ENCODE peak calls at places on chromosomes 4 and X, in four cellular contexts. V is fibroblast of mammary gland, B is A549, L is lower leg skin. Y is an unnamed sample.
A peak's percentile ranks its signal among the peaks of the same experiment; 100 is the strongest.

GRCh38 chr4:76840972-76841473 is 56.9 kb downstream of the SOWAHB start:
- DNase-seq in V (no peak), B (no peak), L (no peak), Y (no peak)

GRCh38 chrX:114611018-114611619 is 27.2 kb downstream of the HTR2C start:
- DNase-seq in V (peak; percentile 63), B (peak; percentile 9), L (no peak), Y (peak; percentile 22)

GRCh38 chr4:54543088-54543795 is 114.5 kb upstream of the KIT start:
- DNase-seq in V (peak; percentile 64), B (no peak), L (no peak), Y (no peak)

GRCh38 chr4:182795446-182796238 is 121.5 kb downstream of the DCTD start:
- DNase-seq in V (no peak), B (no peak), L (no peak), Y (no peak)

GRCh38 chr4:7515390-7515902 is 80.7 kb upstream of the PSAPL1 start:
- DNase-seq in V (peak; percentile 9), B (no peak), L (no peak), Y (no peak)

GRCh38 chrX:22220941-22221340 is 51.8 kb upstream of the CBLL2 start:
- DNase-seq in V (peak; percentile 72), B (peak; percentile 6), L (no peak), Y (no peak)

GRCh38 chr4:54645830-54646229 is 11.9 kb upstream of the KIT start:
- DNase-seq in V (no peak), B (no peak), L (no peak), Y (no peak)

GRCh38 chrX:49910344-49910743 is 12.1 kb upstream of the CLCN5 start:
- DNase-seq in V (no peak), B (no peak), L (no peak), Y (no peak)

GRCh38 chr4:165443276-165443675 is 64.5 kb downstream of the CPE start:
- DNase-seq in V (no peak), B (no peak), L (no peak), Y (no peak)

GRCh38 chrX:156002517-156002916 is 5.0 kb downstream of the IL9R start:
- DNase-seq in V (no peak), B (no peak), L (peak; percentile 66), Y (peak; percentile 15)

GRCh38 chr4:24024157-24024556 is 134.3 kb upstream of the PPARGC1A start:
- DNase-seq in V (peak; percentile 44), B (no peak), L (no peak), Y (no peak)

GRCh38 chr4:67702166-67702565 is 1.2 kb upstream of the UBA6 start:
- DNase-seq in V (no peak), B (no peak), L (no peak), Y (no peak)
- H3K4me3 ChIP-seq in V (peak overlapping the region; percentile 74), B (peak overlapping the region; percentile 71), L (no peak overlapping the region), Y (no peak overlapping the region)

GRCh38 chr4:4256799-4257198 is 8.8 kb upstream of the TMEM128 start:
- DNase-seq in V (no peak), B (no peak), L (no peak), Y (peak; percentile 56)

GRCh38 chr4:4254179-4254578 is 6.2 kb upstream of the TMEM128 start:
- DNase-seq in V (no peak), B (no peak), L (no peak), Y (no peak)

GRCh38 chr4:4254666-4255065 is 6.6 kb upstream of the TMEM128 start:
- DNase-seq in V (no peak), B (no peak), L (no peak), Y (no peak)

GRCh38 chr4:4260185-4260751 is 12.2 kb upstream of the TMEM128 start:
- DNase-seq in V (peak; percentile 65), B (peak; percentile 74), L (no peak), Y (peak; percentile 51)

DNA sequence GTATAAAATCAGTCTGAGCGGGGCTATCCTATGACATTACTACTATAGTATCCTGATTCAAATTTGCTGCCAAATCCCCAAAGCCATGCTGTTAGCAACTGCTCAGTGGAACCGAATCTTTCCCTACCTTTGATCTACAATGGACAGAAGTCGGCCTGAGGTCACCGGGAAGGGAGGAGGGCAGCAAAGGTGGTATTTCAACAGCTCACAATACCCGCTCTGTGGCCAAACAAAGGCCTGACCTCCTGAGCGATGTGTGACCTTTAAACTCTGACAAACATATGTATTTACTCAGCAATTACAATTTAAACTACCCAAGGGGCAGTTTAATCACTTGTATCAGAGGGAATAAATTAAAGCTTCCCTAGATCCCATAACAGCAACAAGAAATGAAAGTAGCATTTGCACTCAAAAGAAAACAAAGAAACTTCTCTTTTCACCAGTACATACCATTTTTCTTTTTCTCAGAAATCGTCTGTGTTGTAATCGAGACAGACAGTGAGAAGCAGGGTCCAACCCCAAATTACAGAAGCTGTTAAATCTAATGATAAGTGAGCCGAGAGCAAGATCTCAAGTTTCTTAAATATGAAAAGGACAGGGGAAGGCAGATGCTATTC is 11.6 kb upstream of the TMEM128 start:
- DNase-seq in V (peak; percentile 3), B (no peak), L (no peak), Y (no peak)
- H3K4me3 ChIP-seq in V (no peak overlapping the region), B (no peak overlapping the region), L (no peak overlapping the region), Y (no peak overlapping the region)

GRCh38 chr4:103721251-103721650 is 1.5 kb upstream of the TACR3 start:
- DNase-seq in V (peak; percentile 1), B (no peak), L (no peak), Y (no peak)

GRCh38 chr4:103718993-103719319 is 829 bp downstream of the TACR3 start:
- DNase-seq in V (peak; percentile 12), B (no peak), L (no peak), Y (peak; percentile 16)

GRCh38 chr4:103720661-103721060 is 876 bp upstream of the TACR3 start:
- DNase-seq in V (no peak), B (no peak), L (no peak), Y (peak; percentile 3)

GRCh38 chr4:103719320-103720204 is at the start of gene TACR3:
- DNase-seq in V (peak; percentile 2), B (no peak), L (no peak), Y (peak; percentile 50)
- H3K4me3 ChIP-seq in V (peak within 1 kb of the TSS; percentile 22), B (no peak within 1 kb of the TSS), L (no peak within 1 kb of the TSS), Y (peak within 1 kb of the TSS; percentile 66)

GRCh38 chr4:186486172-186486571 is 69.2 kb downstream of the MTNR1A start:
- DNase-seq in V (no peak), B (no peak), L (no peak), Y (peak; percentile 42)
- H3K4me3 ChIP-seq in V (no peak overlapping the region), B (no peak overlapping the region), L (no peak overlapping the region), Y (no peak overlapping the region)

DNA sequence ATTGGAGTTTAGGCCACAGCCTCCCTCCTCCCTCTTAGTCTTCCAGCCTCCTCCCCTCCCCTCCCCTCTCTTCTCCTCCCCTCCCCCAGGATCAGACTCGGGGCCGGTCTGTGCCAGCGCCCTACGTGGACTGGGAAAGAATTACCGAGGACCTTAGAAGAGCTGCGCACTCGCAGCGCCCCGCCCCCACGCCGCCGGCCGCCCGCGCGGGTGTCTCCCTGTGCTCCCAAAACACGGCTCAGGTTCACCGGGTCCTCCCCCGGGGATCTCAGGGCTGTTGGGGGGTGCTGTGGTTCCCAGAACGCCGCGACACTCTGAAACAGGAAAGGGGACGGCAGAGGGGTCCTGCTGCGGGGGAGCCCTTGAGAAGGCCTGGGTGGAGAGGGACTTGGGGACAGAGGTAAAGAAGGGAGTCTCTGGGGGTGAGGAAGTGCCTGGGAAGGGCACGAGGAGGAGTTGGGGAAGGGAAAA is 122.2 kb upstream of the TBL1X start:
- DNase-seq in V (peak; percentile 83), B (peak; percentile 84), L (peak; percentile 93), Y (peak; percentile 95)
- H3K4me3 ChIP-seq in V (peak overlapping the region; percentile 20), B (peak overlapping the region; percentile 26), L (no peak overlapping the region), Y (peak overlapping the region; percentile 53)

GRCh38 chr4:5205981-5206380 is 154.7 kb downstream of the STK32B start:
- DNase-seq in V (no peak), B (no peak), L (no peak), Y (no peak)
- H3K4me3 ChIP-seq in V (no peak overlapping the region), B (no peak overlapping the region), L (no peak overlapping the region), Y (no peak overlapping the region)

DNA sequence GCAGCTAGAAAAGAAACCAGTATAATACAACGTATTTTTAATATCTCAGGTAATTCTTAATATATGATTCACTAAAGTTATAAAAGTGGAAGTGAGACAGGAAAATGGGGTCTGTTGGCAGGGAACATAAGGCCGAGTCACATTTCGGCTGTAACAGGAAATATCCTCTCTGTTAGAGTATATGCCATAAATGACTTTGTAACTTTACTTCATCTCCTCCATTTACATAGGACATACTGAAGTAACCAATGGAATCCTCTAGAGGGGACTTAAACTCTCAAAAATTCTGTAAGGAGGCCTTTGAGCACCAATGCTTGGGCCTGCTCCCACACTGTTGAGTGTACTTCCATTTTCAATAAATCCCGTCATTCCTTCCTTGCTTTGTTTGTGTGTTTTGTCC is 71.3 kb downstream of the ANKRD17 start:
- DNase-seq in V (peak; percentile 44), B (no peak), L (no peak), Y (no peak)
- H3K4me3 ChIP-seq in V (no peak overlapping the region), B (no peak overlapping the region), L (no peak overlapping the region), Y (no peak overlapping the region)

GRCh38 chr4:112411781-112412281 is 104.1 kb downstream of the NEUROG2 start:
- DNase-seq in V (no peak), B (no peak), L (no peak), Y (peak; percentile 57)
- H3K4me3 ChIP-seq in V (no peak overlapping the region), B (no peak overlapping the region), L (no peak overlapping the region), Y (no peak overlapping the region)